ENCODE peak calls at places on chromosome 9, in nine cellular contexts. Z is naive thymus-derived CD8-positive, alpha-beta T cell; Q is CD8-positive, alpha-beta T cell; J is activated naive CD8-positive, alpha-beta T cell treated with anti-CD3 and anti-CD28 coated beads for 36 hours; X is heart right ventricle; L is lung; W is CD4-positive, alpha-beta memory T cell; V is GM20000; Y is iPS DF 6.9. S is an unnamed sample.

GRCh38 chr9:99720455-99721050 is 101.1 kb upstream of the NR4A3 start:
- DNase-seq in Z (no peak), Q (no peak), J (no peak), X (no peak), L (no peak), W (peak), V (peak), Y (no peak), S (no peak)

GRCh38 chr9:86636614-86637013 is 282.4 kb upstream of the TUT7 start:
- DNase-seq in Z (no peak), Q (no peak), J (no peak), X (no peak), L (no peak), W (no peak), V (no peak), Y (no peak), S (no peak)

GRCh38 chr9:98808411-98808815 is 943 bp downstream of the GALNT12 start:
- DNase-seq in Z (no peak), Q (no peak), J (peak), X (no peak), L (peak), W (no peak), V (no peak), Y (no peak), S (no peak)

GRCh38 chr9:133825555-133826198 is 87.5 kb upstream of the SARDH start:
- DNase-seq in Z (no peak), Q (no peak), J (no peak), X (no peak), L (no peak), W (no peak), V (no peak), Y (no peak), S (no peak)

GRCh38 chr9:80177949-80178480 is 606.2 kb downstream of the TLE4 start:
- DNase-seq in Z (no peak), Q (no peak), J (no peak), X (no peak), L (no peak), W (no peak), V (no peak), Y (no peak), S (no peak)

GRCh38 chr9:27184556-27185351 is 75.7 kb downstream of the TEK start:
- DNase-seq in Z (no peak), Q (no peak), J (no peak), X (no peak), L (no peak), W (no peak), V (no peak), Y (no peak), S (no peak)

GRCh38 chr9:127444283-127444920 is 6.8 kb downstream of the RPL12 start:
- DNase-seq in Z (no peak), Q (no peak), J (no peak), X (no peak), L (no peak), W (no peak), V (no peak), Y (no peak), S (no peak)

GRCh38 chr9:135500525-135501260 is at the start of gene MRPS2:
- DNase-seq in Z (peak), Q (peak), J (peak), X (peak), L (peak), W (peak), V (peak), Y (peak), S (peak)

GRCh38 chr9:1231998-1232919 is 182.1 kb downstream of the DMRT2 start:
- DNase-seq in Z (no peak), Q (no peak), J (no peak), X (peak), L (peak), W (no peak), V (no peak), Y (no peak), S (no peak)

GRCh38 chr9:36903541-36904435 is 130.3 kb downstream of the PAX5 start:
- DNase-seq in Z (no peak), Q (no peak), J (peak), X (no peak), L (peak), W (no peak), V (no peak), Y (no peak), S (no peak)

GRCh38 chr9:129835860-129836223 is 584 bp downstream of the USP20 start:
- DNase-seq in Z (no peak), Q (no peak), J (no peak), X (no peak), L (no peak), W (peak), V (no peak), Y (no peak), S (no peak)

S was measured in effector CD4-positive, alpha-beta T cell.